ENCODE peak calls at places on chromosomes 12 and 14, in six cellular contexts. Y is mesenchymal stem cell, K is IMR-90, W is mesendoderm, L is H9, B is neuronal stem cell. C is an unnamed sample.

GRCh38 chr12:125544979-125545378 is 479.7 kb downstream of the AACS start:
- DNase-seq in Y (no peak), K (no peak), W (no peak), L (no peak), B (no peak), C (no peak)

GRCh38 chr12:120842595-120842994 is 61.6 kb downstream of the SPPL3 start:
- DNase-seq in Y (no peak), K (peak), W (no peak), L (no peak), B (no peak), C (no peak)

GRCh38 chr12:89861086-89861485 is 152.4 kb upstream of the ATP2B1 start:
- DNase-seq in Y (peak), K (peak), W (no peak), L (no peak), B (no peak), C (no peak)

GRCh38 chr14:74618078-74618952 is 6.3 kb upstream of the LTBP2 start:
- DNase-seq in Y (peak), K (peak), W (peak), L (no peak), B (no peak), C (no peak)

GRCh38 chr14:24439257-24439656 is 3.3 kb downstream of the SDR39U1 start:
- DNase-seq in Y (no peak), K (no peak), W (no peak), L (no peak), B (no peak), C (no peak)

GRCh38 chr14:73236157-73236556 is 1.1 kb upstream of the PAPLN start:
- DNase-seq in Y (no peak), K (no peak), W (no peak), L (no peak), B (no peak), C (no peak)

GRCh38 chr14:25009891-25010290 is 40.1 kb downstream of the STXBP6 start:
- DNase-seq in Y (peak), K (peak), W (peak), L (no peak), B (no peak), C (no peak)

GRCh38 chr14:34680806-34681479 is 33.5 kb downstream of the CFL2 start:
- DNase-seq in Y (no peak), K (no peak), W (no peak), L (no peak), B (no peak), C (no peak)

GRCh38 chr14:81433378-81433777 is 33.3 kb upstream of the STON2 start:
- DNase-seq in Y (no peak), K (no peak), W (peak), L (no peak), B (no peak), C (no peak)

GRCh38 chr12:92034858-92035401 is 110.7 kb downstream of the BTG1 start:
- DNase-seq in Y (peak), K (peak), W (no peak), L (no peak), B (no peak), C (no peak)

GRCh38 chr14:93708311-93708734 is 80.0 kb downstream of the PRIMA1 start:
- DNase-seq in Y (no peak), K (no peak), W (no peak), L (no peak), B (no peak), C (no peak)

GRCh38 chr12:459430-460258 is at the start of gene B4GALNT3:
- DNase-seq in Y (peak), K (no peak), W (peak), L (peak), B (peak), C (peak)

GRCh38 chr12:113267621-113268020 is 46.4 kb downstream of the TPCN1 start:
- DNase-seq in Y (no peak), K (no peak), W (no peak), L (no peak), B (no peak), C (no peak)

GRCh38 chr12:20305470-20305869 is 62.9 kb upstream of the PDE3A start:
- DNase-seq in Y (peak), K (peak), W (no peak), L (no peak), B (no peak), C (no peak)

GRCh38 chr12:31325524-31325875 is 450 bp downstream of the SINHCAF start:
- DNase-seq in Y (no peak), K (no peak), W (no peak), L (no peak), B (no peak), C (no peak)

GRCh38 chr14:53227154-53227718 is 74.1 kb upstream of the DDHD1 start:
- DNase-seq in Y (no peak), K (no peak), W (no peak), L (no peak), B (no peak), C (no peak)

GRCh38 chr14:86790408-86791364 is 1202.3 kb downstream of the GALC start:
- DNase-seq in Y (no peak), K (no peak), W (peak), L (no peak), B (no peak), C (no peak)

GRCh38 chr12:72380441-72380840 is 108.3 kb downstream of the TRHDE start:
- DNase-seq in Y (no peak), K (no peak), W (no peak), L (no peak), B (no peak), C (no peak)

GRCh38 chr12:57611116-57611809 is at the start of gene ARHGEF25:
- DNase-seq in Y (peak), K (peak), W (peak), L (peak), B (peak), C (peak)

GRCh38 chr14:74835607-74836250 is 40.2 kb downstream of the PROX2 start:
- DNase-seq in Y (no peak), K (no peak), W (no peak), L (no peak), B (no peak), C (no peak)

GRCh38 chr12:52346596-52346995 is 20.7 kb downstream of the KRT85 start:
- DNase-seq in Y (no peak), K (no peak), W (no peak), L (no peak), B (no peak), C (no peak)

GRCh38 chr14:58414845-58415244 is 12.5 kb downstream of the TIMM9 start:
- DNase-seq in Y (no peak), K (no peak), W (peak), L (no peak), B (no peak), C (no peak)

GRCh38 chr14:33039321-33039720 is 100.6 kb downstream of the NPAS3 start:
- DNase-seq in Y (no peak), K (no peak), W (no peak), L (no peak), B (no peak), C (no peak)

GRCh38 chr12:105933671-105934665 is 204.8 kb downstream of the NUAK1 start:
- DNase-seq in Y (peak), K (peak), W (no peak), L (no peak), B (no peak), C (no peak)

GRCh38 chr14:92549853-92550244 is 36.3 kb downstream of the RIN3 start:
- DNase-seq in Y (no peak), K (peak), W (no peak), L (no peak), B (no peak), C (no peak)

GRCh38 chr12:51482808-51483532 is 58.3 kb downstream of the SLC4A8 start:
- DNase-seq in Y (no peak), K (no peak), W (no peak), L (no peak), B (no peak), C (no peak)

GRCh38 chr12:63752283-63752682 is 27.4 kb upstream of the RXYLT1 start:
- DNase-seq in Y (no peak), K (no peak), W (no peak), L (no peak), B (no peak), C (no peak)

GRCh38 chr14:90383126-90383730 is 13.6 kb upstream of the CALM1 start:
- DNase-seq in Y (peak), K (peak), W (peak), L (peak), B (peak), C (peak)
- H2BK120ac ChIP-seq in Y (peak), K (peak), W (no peak), L (no peak), B (peak), C (no peak)

GRCh38 chr12:42744539-42745156 is 155.1 kb upstream of the PRICKLE1 start:
- DNase-seq in Y (peak), K (no peak), W (peak), L (no peak), B (no peak), C (no peak)

GRCh38 chr12:42737364-42737763 is 147.8 kb upstream of the PRICKLE1 start:
- DNase-seq in Y (no peak), K (no peak), W (no peak), L (no peak), B (no peak), C (no peak)

GRCh38 chr12:42741771-42742510 is 152.4 kb upstream of the PRICKLE1 start:
- DNase-seq in Y (peak), K (peak), W (peak), L (no peak), B (no peak), C (no peak)

DNA sequence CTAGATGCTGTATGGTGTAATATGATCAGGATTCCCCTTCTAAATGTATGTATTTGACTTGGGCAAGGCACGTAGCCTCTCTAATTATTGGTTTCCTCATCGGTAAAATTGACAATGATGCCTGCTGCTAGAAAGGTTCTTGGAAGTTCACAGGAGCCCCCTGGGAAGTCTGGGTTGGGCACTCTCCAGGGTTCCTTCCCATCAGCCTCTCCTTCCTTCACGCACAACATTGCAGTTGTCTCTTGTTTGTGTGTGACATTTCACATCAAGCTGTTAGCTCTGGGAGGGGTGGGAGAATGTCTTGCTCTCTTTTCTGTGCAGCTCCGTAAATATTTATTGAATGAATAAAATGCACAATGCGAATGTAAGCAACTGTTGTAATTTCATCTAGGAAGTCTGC is 153.1 kb upstream of the PRICKLE1 start:
- DNase-seq in Y (peak), K (no peak), W (peak), L (no peak), B (no peak), C (no peak)
- H2BK120ac ChIP-seq in Y (no peak), K (peak), W (no peak), L (no peak), B (no peak), C (no peak)

DNA sequence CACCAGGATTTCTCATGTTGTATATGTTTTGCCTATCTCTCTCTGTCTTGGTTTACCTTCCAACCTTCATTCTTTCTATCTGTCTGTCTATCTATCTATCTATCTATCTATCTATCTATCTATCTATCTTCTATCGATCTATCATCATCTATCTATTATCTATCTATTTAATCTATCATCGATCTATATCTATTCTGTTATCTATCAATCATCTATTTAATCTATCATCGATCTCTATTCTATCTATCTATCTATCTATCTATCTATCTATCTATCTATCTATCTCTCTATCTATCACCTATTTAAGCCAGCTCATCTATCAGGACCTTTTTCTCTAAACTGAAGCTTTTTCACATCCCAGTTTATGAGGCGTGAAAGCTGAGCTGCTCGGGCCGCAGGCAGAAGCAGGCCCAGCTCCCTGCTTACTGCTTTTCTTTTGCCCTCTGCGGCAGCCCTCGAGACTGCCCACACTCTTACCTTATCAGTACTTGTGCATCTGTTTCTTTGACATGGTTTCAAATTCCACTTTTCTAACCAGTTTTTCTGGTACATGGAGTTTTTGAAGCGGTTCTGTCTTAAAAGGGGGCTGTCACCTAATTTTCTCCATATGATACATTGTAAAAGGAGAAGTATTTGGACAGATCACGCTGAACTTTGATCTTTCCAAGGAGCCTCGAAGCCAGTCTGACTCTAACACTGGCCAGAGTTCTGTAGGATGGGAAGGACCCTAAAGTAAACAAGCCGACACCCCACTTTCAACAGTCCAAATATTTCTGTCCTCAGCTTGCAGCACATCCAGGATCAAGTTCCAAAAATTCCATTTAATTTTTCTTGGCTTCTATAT is 44.4 kb upstream of the GSG1 start:
- DNase-seq in Y (no peak), K (no peak), W (no peak), L (no peak), B (no peak), C (no peak)
- H2BK120ac ChIP-seq in Y (no peak), K (no peak), W (no peak), L (no peak), B (no peak), C (no peak)

DNA sequence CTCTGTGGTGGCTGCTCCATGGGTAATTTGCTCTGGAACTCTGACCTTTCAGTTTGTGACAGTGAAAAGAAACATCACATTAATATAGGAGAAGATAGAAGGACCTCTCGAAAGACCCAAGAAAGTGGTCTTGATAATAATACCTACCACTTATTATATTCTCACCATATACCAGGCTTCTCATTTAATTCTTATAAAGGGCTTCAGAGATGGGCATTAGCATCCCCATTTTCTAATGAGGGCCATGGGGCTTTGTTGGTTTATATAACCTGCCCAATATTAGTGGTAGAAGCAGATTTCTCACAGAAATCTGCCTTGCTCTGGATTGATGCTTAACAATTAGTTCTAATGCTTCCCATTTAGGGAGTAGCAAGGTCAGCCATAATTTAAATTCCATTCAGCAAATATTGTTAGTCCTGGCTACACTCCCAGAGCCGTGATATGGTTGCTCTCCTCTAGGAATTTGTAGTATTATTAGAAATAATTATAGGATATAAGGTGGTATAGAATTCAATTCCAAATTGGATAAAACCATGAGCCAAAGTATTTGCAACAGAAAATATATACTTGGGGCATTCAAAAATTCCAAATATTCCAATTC is 7.4 kb upstream of the AMIGO2 start:
- DNase-seq in Y (peak), K (peak), W (no peak), L (no peak), B (no peak), C (no peak)
- H2BK120ac ChIP-seq in Y (no peak), K (peak), W (peak), L (no peak), B (no peak), C (no peak)